ENCODE peak calls at places on chromosomes 4 and X, in seven cellular contexts. V is LHCN-M2, R is activated T-helper 1 cell treated with Interleukin-2 at 50 U/mL for 16 hours, P is NCI-H1694 treated with DMSO at 0.1 percent for 48 hours, U is MM.1S, C is GDM1, S is activated B cell treated with CpG ODN at 0.5 μM for 24 hours. G is an unnamed sample.

GRCh38 chr4:113290666-113291065 is 241.2 kb downstream of the ANK2 start:
- DNase-seq in C (no peak), U (no peak), V (no peak), S (no peak), R (no peak), P (no peak), G (no peak)

GRCh38 chrX:17584248-17584681 is 153.0 kb upstream of the SCML1 start:
- DNase-seq in R (no peak), U (no peak), S (no peak), P (no peak), C (no peak), V (peak; percentile 56), G (peak; percentile 65)

GRCh38 chr4:105433421-105433820 is 40.4 kb downstream of the PPA2 start:
- DNase-seq in P (no peak), R (no peak), V (no peak), C (no peak), U (no peak), S (no peak), G (peak; percentile 71)

GRCh38 chr4:726235-726787 is 20.7 kb downstream of the PCGF3 start:
- DNase-seq in C (no peak), U (no peak), S (no peak), V (peak; percentile 54), R (no peak), P (peak; percentile 38), G (no peak)

GRCh38 chr4:87370071-87370470 is 20.9 kb downstream of the HSD17B11 start:
- DNase-seq in P (no peak), S (no peak), U (no peak), V (no peak), R (no peak), C (no peak), G (no peak)

GRCh38 chr4:25795566-25796454 is 67.0 kb downstream of the SEL1L3 start:
- DNase-seq in R (no peak), U (no peak), S (no peak), V (peak; percentile 84), C (no peak), P (no peak), G (peak; percentile 53)

GRCh38 chrX:45850775-45851433 is 650.2 kb upstream of the DIPK2B start:
- DNase-seq in S (peak; percentile 14), V (peak; percentile 41), C (peak; percentile 11), R (peak; percentile 4), P (no peak), U (peak; percentile 31), G (peak; percentile 55)

GRCh38 chr4:121168865-121169281 is 4.8 kb upstream of the TNIP3 start:
- DNase-seq in V (no peak), S (no peak), P (no peak), R (no peak), C (no peak), U (no peak), G (no peak)

GRCh38 chr4:1973218-1973617 is 35.6 kb downstream of the NELFA start:
- DNase-seq in V (no peak), S (no peak), P (no peak), C (no peak), U (no peak), R (no peak), G (no peak)